ENCODE peak calls at places on chromosomes 4 and X, in nine cellular contexts. C is BJ, K is testis, S is GM06990, J is endothelial cell, Y is choroid plexus epithelial cell, T is foreskin fibroblast, O is AG09319, W is dorsolateral prefrontal cortex. A is an unnamed sample.

GRCh38 chrX:48694776-48695523 is 1.6 kb upstream of the SUV39H1 start:
- DNase-seq in C (no peak), O (no peak), S (no peak), T (no peak), K (no peak), W (no peak), Y (no peak), J (no peak), A (no peak)

GRCh38 chr4:21790437-21791029 is 158.0 kb downstream of the KCNIP4 start:
- DNase-seq in Y (peak), K (no peak), W (no peak), C (no peak), J (no peak), O (no peak), T (peak), S (no peak), A (no peak)

GRCh38 chr4:66465111-66465510 is 794.8 kb upstream of the EPHA5 start:
- DNase-seq in J (no peak), K (no peak), T (no peak), S (no peak), C (no peak), O (no peak), W (no peak), Y (peak), A (no peak)

GRCh38 chrX:10619311-10620015 is 922 bp downstream of the MID1 start:
- DNase-seq in W (no peak), S (no peak), J (no peak), T (peak), C (no peak), Y (peak), O (no peak), K (peak), A (no peak)

GRCh38 chr4:94253036-94253435 is 45.4 kb downstream of the SMARCAD1 start:
- DNase-seq in J (no peak), O (no peak), K (no peak), Y (peak), W (no peak), C (no peak), S (no peak), T (peak), A (no peak)

GRCh38 chr4:49032440-49033161 is 46.5 kb downstream of the CWH43 start:
- DNase-seq in O (no peak), W (peak), K (peak), Y (peak), S (no peak), J (no peak), C (no peak), T (peak), A (peak)

GRCh38 chrX:154040863-154041262 is 21.2 kb upstream of the IRAK1 start:
- DNase-seq in Y (no peak), W (no peak), J (no peak), O (no peak), K (no peak), S (no peak), C (no peak), T (no peak), A (no peak)

GRCh38 chr4:123640271-123640670 is 243.7 kb downstream of the SPRY1 start:
- DNase-seq in T (peak), O (no peak), W (no peak), J (no peak), C (peak), S (no peak), Y (peak), K (no peak), A (no peak)

GRCh38 chrX:97397371-97397770 is 513.7 kb downstream of the RPA4 start:
- DNase-seq in C (no peak), Y (peak), W (no peak), S (no peak), K (no peak), J (no peak), O (no peak), T (peak), A (no peak)

GRCh38 chr4:128844931-128845330 is 35.4 kb downstream of the JADE1 start:
- DNase-seq in Y (peak), W (no peak), S (no peak), C (no peak), K (peak), O (no peak), T (peak), J (no peak), A (no peak)

GRCh38 chrX:10072786-10073568 is 83.8 kb upstream of the CLCN4 start:
- DNase-seq in K (no peak), Y (no peak), T (no peak), O (no peak), C (no peak), J (no peak), W (peak), S (no peak), A (no peak)

GRCh38 chr4:121950680-121951569 is 935 bp downstream of the TRPC3 start:
- DNase-seq in Y (peak), S (peak), K (peak), C (no peak), O (no peak), T (peak), W (peak), J (peak), A (peak)

GRCh38 chr4:6480532-6481088 is 8.2 kb upstream of the PPP2R2C start:
- DNase-seq in J (no peak), T (no peak), W (no peak), Y (no peak), K (no peak), C (no peak), S (no peak), O (no peak), A (no peak)

GRCh38 chrX:53817548-53817947 is 131.0 kb upstream of the HUWE1 start:
- DNase-seq in J (no peak), T (no peak), S (no peak), K (no peak), W (no peak), C (no peak), Y (no peak), O (no peak), A (no peak)

GRCh38 chr4:141058739-141059507 is 74.3 kb downstream of the RNF150 start:
- DNase-seq in Y (peak), T (peak), K (no peak), S (no peak), O (peak), C (no peak), W (no peak), J (no peak), A (no peak)

GRCh38 chrX:40172169-40172979 is 74.6 kb upstream of the BCOR start:
- DNase-seq in W (no peak), O (no peak), J (peak), Y (peak), C (no peak), T (peak), S (peak), K (peak), A (no peak)

GRCh38 chr4:167885872-167886271 is 206.5 kb upstream of the ANXA10 start:
- DNase-seq in O (no peak), T (no peak), K (no peak), S (no peak), C (no peak), J (no peak), W (no peak), Y (peak), A (no peak)

GRCh38 chr4:69546121-69546520 is 50.4 kb upstream of the UGT2B4 start:
- DNase-seq in C (no peak), Y (no peak), T (no peak), W (no peak), J (no peak), O (no peak), K (no peak), S (no peak), A (no peak)

GRCh38 chrX:100994352-100995281 is 25.1 kb downstream of the ARL13A start:
- DNase-seq in J (no peak), W (no peak), Y (peak), K (no peak), C (no peak), O (no peak), S (peak), T (peak), A (no peak)

GRCh38 chrX:39263946-39264483 is 462.8 kb downstream of the MID1IP1 start:
- DNase-seq in C (no peak), W (no peak), T (no peak), J (no peak), O (no peak), S (no peak), K (no peak), Y (no peak), A (no peak)

GRCh38 chrX:31126205-31126604 is 54.4 kb upstream of the FTHL17 start:
- DNase-seq in W (no peak), O (peak), K (no peak), T (peak), C (no peak), J (no peak), S (no peak), Y (peak), A (no peak)

GRCh38 chrX:69014200-69014599 is 151.1 kb downstream of the PJA1 start:
- DNase-seq in O (no peak), C (no peak), Y (peak), S (no peak), W (no peak), T (peak), J (no peak), K (no peak), A (no peak)

GRCh38 chr4:180652533-180652932 is 1590.7 kb upstream of the TENM3 start:
- DNase-seq in T (no peak), O (no peak), C (no peak), J (no peak), K (no peak), Y (no peak), S (no peak), W (no peak), A (no peak)

GRCh38 chrX:56994375-56995270 is 718 bp downstream of the SPIN3 start:
- DNase-seq in Y (no peak), S (no peak), T (peak), K (no peak), W (peak), C (no peak), J (peak), O (no peak), A (no peak)

GRCh38 chr4:146243141-146243882 is 29.0 kb downstream of the REELD1 start:
- DNase-seq in O (no peak), C (no peak), W (peak), T (peak), J (no peak), K (peak), Y (no peak), S (peak), A (no peak)

GRCh38 chr4:113882668-113883067 is 96.8 kb downstream of the ARSJ start:
- DNase-seq in T (peak), K (no peak), J (no peak), S (no peak), O (peak), C (peak), W (no peak), Y (no peak), A (no peak)

GRCh38 chr4:113881256-113881655 is 98.2 kb downstream of the ARSJ start:
- DNase-seq in T (peak), J (no peak), S (no peak), O (no peak), C (no peak), W (no peak), Y (peak), K (no peak), A (no peak)

GRCh38 chr4:113874480-113874879 is 105.0 kb downstream of the ARSJ start:
- DNase-seq in S (no peak), T (no peak), Y (no peak), K (no peak), C (no peak), W (no peak), O (no peak), J (no peak), A (no peak)

GRCh38 chr4:113880240-113881028 is 99.0 kb downstream of the ARSJ start:
- DNase-seq in S (no peak), T (no peak), J (no peak), Y (no peak), C (no peak), K (no peak), O (no peak), W (no peak), A (no peak)

GRCh38 chr4:113878718-113879117 is 100.7 kb downstream of the ARSJ start:
- DNase-seq in T (peak), O (no peak), S (no peak), W (no peak), Y (peak), J (peak), C (no peak), K (no peak), A (peak)
- TF ChIP-seq CTCF in T (no peak), O (peak), S (peak), W (no peak), Y (peak), J (peak), C (peak), K (no peak), A (peak)

GRCh38 chrX:109830157-109830703 is 97.2 kb upstream of the ACSL4 start:
- DNase-seq in W (no peak), Y (no peak), T (no peak), K (no peak), S (no peak), C (no peak), O (no peak), J (no peak), A (no peak)
- TF ChIP-seq CTCF in W (no peak), Y (no peak), T (no peak), K (no peak), S (no peak), C (no peak), O (no peak), J (no peak), A (no peak)

GRCh38 chr4:188658958-188659522 is 519.8 kb downstream of the TRIML1 start:
- DNase-seq in C (no peak), K (peak), W (no peak), J (no peak), Y (no peak), T (no peak), O (no peak), S (no peak), A (no peak)
- TF ChIP-seq CTCF in C (no peak), K (peak), W (no peak), J (no peak), Y (no peak), T (no peak), O (no peak), S (no peak), A (no peak)

GRCh38 chr4:15756361-15756861 is 21.7 kb upstream of the CD38 start:
- DNase-seq in O (no peak), S (peak), C (no peak), K (no peak), W (no peak), T (peak), J (no peak), Y (peak), A (no peak)
- TF ChIP-seq CTCF in O (no peak), S (peak), C (no peak), K (no peak), W (no peak), T (no peak), J (no peak), Y (peak), A (no peak)

GRCh38 chr4:14596437-14596836 is 405.8 kb upstream of the CPEB2 start:
- DNase-seq in K (no peak), O (no peak), W (no peak), S (no peak), C (no peak), T (no peak), J (no peak), Y (no peak), A (no peak)

GRCh38 chr4:14592950-14593349 is 409.3 kb upstream of the CPEB2 start:
- DNase-seq in W (no peak), K (no peak), J (no peak), O (no peak), Y (no peak), T (no peak), S (no peak), C (no peak), A (no peak)

DNA sequence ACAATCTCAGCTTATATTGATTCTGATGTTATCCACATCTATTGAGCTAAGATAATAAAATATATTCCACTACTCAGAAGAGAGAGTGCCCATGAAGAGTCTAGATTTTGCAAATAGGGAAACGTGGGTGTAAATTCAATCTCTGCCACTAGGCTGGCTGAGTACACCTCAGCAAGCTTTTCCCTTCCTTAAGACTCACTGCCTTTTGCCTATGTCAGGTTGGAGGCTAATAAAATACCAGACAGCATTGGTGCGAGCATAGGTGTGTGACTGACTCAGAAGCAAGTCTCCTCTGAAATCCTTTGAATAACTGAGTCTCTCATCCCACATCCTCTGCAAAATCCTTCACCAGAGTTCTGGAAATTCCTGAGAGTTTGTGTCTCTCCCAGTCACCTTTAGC is 405.4 kb upstream of the CPEB2 start:
- DNase-seq in C (no peak), O (no peak), K (no peak), T (no peak), S (no peak), J (no peak), Y (no peak), W (no peak), A (no peak)
- TF ChIP-seq CTCF in C (no peak), O (no peak), K (no peak), T (no peak), S (no peak), J (peak), Y (peak), W (no peak), A (peak)

GRCh38 chr4:33512397-33512796 is 2731.9 kb downstream of the ARAP2 start:
- DNase-seq in T (no peak), C (no peak), K (no peak), Y (no peak), J (no peak), O (no peak), W (no peak), S (no peak), A (no peak)
- TF ChIP-seq CTCF in T (no peak), C (no peak), K (no peak), Y (no peak), J (no peak), O (no peak), W (no peak), S (no peak), A (no peak)

DNA sequence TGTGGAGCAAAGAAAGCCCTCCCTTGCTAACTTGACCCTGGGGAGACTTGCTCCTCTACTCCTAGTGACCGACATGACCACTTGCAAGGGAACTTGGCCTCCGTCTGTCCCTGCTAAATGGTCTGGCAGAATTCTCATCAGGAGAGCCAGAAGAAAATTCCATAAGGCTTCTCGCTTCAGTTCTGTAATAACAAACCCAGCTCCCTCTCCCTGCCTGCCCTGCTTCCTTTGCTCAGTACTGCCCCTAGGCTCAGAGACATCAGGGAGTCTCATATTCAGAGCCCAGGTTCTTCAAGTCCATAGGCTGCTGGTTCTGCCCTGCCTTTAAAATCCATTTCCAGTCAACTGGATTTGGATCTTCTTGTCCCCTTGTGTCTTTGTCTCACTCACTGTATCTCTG is 13.1 kb downstream of the DOCK11 start:
- DNase-seq in S (no peak), W (no peak), Y (no peak), K (no peak), J (no peak), O (no peak), C (no peak), T (no peak), A (no peak)
- TF ChIP-seq CTCF in S (no peak), W (no peak), Y (peak), K (no peak), J (no peak), O (no peak), C (no peak), T (no peak), A (no peak)

A was measured in neural crest cell.